ENCODE peak calls at places on chromosomes 5 and 9, in four cellular contexts. Y, A, C and N are unnamed samples.

GRCh38 chr9:13934411-13934810 is 379.5 kb downstream of the NFIB start:
- DNase-seq in Y (no peak), A (no peak), C (no peak), N (no peak)

GRCh38 chr9:35010351-35010958 is 20.9 kb downstream of the DNAJB5 start:
- DNase-seq in Y (no peak), A (no peak), C (no peak), N (no peak)

GRCh38 chr5:180172447-180173197 is 36.4 kb downstream of the RASGEF1C start:
- DNase-seq in Y (no peak), A (peak; percentile 63), C (no peak), N (no peak)

GRCh38 chr5:168219515-168220410 is 71.7 kb upstream of the WWC1 start:
- DNase-seq in Y (peak; percentile 59), A (peak; percentile 89), C (peak; percentile 69), N (peak; percentile 28)

GRCh38 chr9:108205276-108205675 is 650.5 kb downstream of the ACTL7B start:
- DNase-seq in Y (no peak), A (no peak), C (no peak), N (no peak)

GRCh38 chr5:139692605-139693340 is 44.6 kb downstream of the CXXC5 start:
- DNase-seq in Y (peak; percentile 44), A (no peak), C (no peak), N (no peak)

GRCh38 chr5:77781076-77781475 is 4.9 kb upstream of the TBCA start:
- DNase-seq in Y (no peak), A (no peak), C (no peak), N (no peak)

GRCh38 chr9:136031741-136032638 is 63.1 kb downstream of the NACC2 start:
- DNase-seq in Y (no peak), A (peak; percentile 92), C (peak; percentile 32), N (no peak)

GRCh38 chr9:7656648-7657047 is 142.9 kb downstream of the DMAC1 start:
- DNase-seq in Y (no peak), A (no peak), C (peak; percentile 94), N (no peak)

GRCh38 chr9:85079374-85079773 is 409.8 kb downstream of the NTRK2 start:
- DNase-seq in Y (no peak), A (no peak), C (no peak), N (no peak)

GRCh38 chr5:168262042-168262743 is 29.3 kb upstream of the WWC1 start:
- DNase-seq in Y (no peak), A (no peak), C (no peak), N (no peak)

GRCh38 chr5:126464959-126465358 is 41.8 kb downstream of the GRAMD2B start:
- DNase-seq in Y (peak; percentile 16), A (no peak), C (no peak), N (no peak)